ENCODE peak calls at places on chromosomes 4 and X, in six cellular contexts. One of them, this sample, is unnamed.

GRCh38 chr4:6263541-6264540 is 5.8 kb upstream of the WFS1 start:
- DNase-seq in upper lobe of left lung: peak; percentile 40
- DNase-seq in suprapubic skin: no peak
- DNase-seq in GM12878: no peak
- DNase-seq in sigmoid colon: no peak
- DNase-seq in HCT116: no peak
- DNase-seq in this sample: no peak

GRCh38 chrX:19616959-19617358 is 101.7 kb upstream of the MAP3K15 start:
- DNase-seq in GM12878: no peak
- DNase-seq in upper lobe of left lung: no peak
- DNase-seq in suprapubic skin: no peak
- DNase-seq in sigmoid colon: no peak
- DNase-seq in HCT116: no peak
- DNase-seq in this sample: no peak

GRCh38 chr4:130479020-130479419 is 1383.1 kb downstream of the C4orf33 start:
- DNase-seq in HCT116: no peak
- DNase-seq in GM12878: no peak
- DNase-seq in upper lobe of left lung: no peak
- DNase-seq in sigmoid colon: no peak
- DNase-seq in suprapubic skin: no peak
- DNase-seq in this sample: no peak

GRCh38 chrX:43741843-43742573 is 85.9 kb downstream of the MAOA start:
- DNase-seq in sigmoid colon: no peak
- DNase-seq in upper lobe of left lung: no peak
- DNase-seq in suprapubic skin: no peak
- DNase-seq in HCT116: no peak
- DNase-seq in GM12878: no peak
- DNase-seq in this sample: no peak

GRCh38 chr4:185567828-185568442 is 32.6 kb upstream of the PDLIM3 start:
- DNase-seq in HCT116: no peak
- DNase-seq in sigmoid colon: peak; percentile 89
- DNase-seq in upper lobe of left lung: peak; percentile 27
- DNase-seq in suprapubic skin: peak; percentile 80
- DNase-seq in GM12878: no peak
- DNase-seq in this sample: no peak

GRCh38 chr4:79258614-79259176 is 67.2 kb downstream of the NAA11 start:
- DNase-seq in sigmoid colon: no peak
- DNase-seq in HCT116: no peak
- DNase-seq in upper lobe of left lung: no peak
- DNase-seq in suprapubic skin: no peak
- DNase-seq in GM12878: no peak
- DNase-seq in this sample: no peak

GRCh38 chrX:8988456-8988855 is 45.5 kb downstream of the FAM9B start:
- DNase-seq in upper lobe of left lung: no peak
- DNase-seq in GM12878: no peak
- DNase-seq in HCT116: no peak
- DNase-seq in sigmoid colon: no peak
- DNase-seq in suprapubic skin: peak; percentile 64
- DNase-seq in this sample: no peak

GRCh38 chrX:149372861-149373260 is 132.2 kb downstream of the IDS start:
- DNase-seq in sigmoid colon: no peak
- DNase-seq in suprapubic skin: no peak
- DNase-seq in HCT116: no peak
- DNase-seq in GM12878: no peak
- DNase-seq in upper lobe of left lung: no peak
- DNase-seq in this sample: no peak

GRCh38 chr4:153233761-153234371 is 29.6 kb downstream of the TRIM2 start:
- DNase-seq in upper lobe of left lung: no peak
- DNase-seq in HCT116: peak; percentile 78
- DNase-seq in sigmoid colon: peak; percentile 72
- DNase-seq in suprapubic skin: no peak
- DNase-seq in GM12878: no peak
- DNase-seq in this sample: no peak

GRCh38 chr4:138761638-138762205 is 253.9 kb upstream of the NOCT start:
- DNase-seq in sigmoid colon: no peak
- DNase-seq in HCT116: no peak
- DNase-seq in upper lobe of left lung: no peak
- DNase-seq in suprapubic skin: no peak
- DNase-seq in GM12878: no peak
- DNase-seq in this sample: no peak

GRCh38 chrX:75887833-75888232 is 102.8 kb upstream of the MAGEE2 start:
- DNase-seq in GM12878: no peak
- DNase-seq in upper lobe of left lung: no peak
- DNase-seq in sigmoid colon: no peak
- DNase-seq in suprapubic skin: no peak
- DNase-seq in HCT116: no peak
- DNase-seq in this sample: no peak

GRCh38 chr4:150938873-150939499 is 76.1 kb downstream of the LRBA start:
- DNase-seq in GM12878: no peak
- DNase-seq in upper lobe of left lung: no peak
- DNase-seq in sigmoid colon: no peak
- DNase-seq in suprapubic skin: no peak
- DNase-seq in HCT116: no peak
- DNase-seq in this sample: no peak

GRCh38 chr4:138175337-138175794 is 66.8 kb downstream of the SLC7A11 start:
- DNase-seq in upper lobe of left lung: no peak
- DNase-seq in suprapubic skin: no peak
- DNase-seq in GM12878: no peak
- DNase-seq in sigmoid colon: no peak
- DNase-seq in HCT116: no peak
- DNase-seq in this sample: no peak

GRCh38 chr4:26420438-26420837 is 69.8 kb downstream of the CCKAR start:
- DNase-seq in sigmoid colon: no peak
- DNase-seq in GM12878: no peak
- DNase-seq in HCT116: no peak
- DNase-seq in upper lobe of left lung: no peak
- DNase-seq in suprapubic skin: no peak
- DNase-seq in this sample: no peak

GRCh38 chr4:185128272-185129119 is 14.6 kb upstream of the SLC25A4 start:
- DNase-seq in suprapubic skin: no peak
- DNase-seq in sigmoid colon: no peak
- DNase-seq in HCT116: no peak
- DNase-seq in GM12878: no peak
- DNase-seq in upper lobe of left lung: peak; percentile 88
- DNase-seq in this sample: no peak

GRCh38 chrX:40273356-40274050 is 175.7 kb upstream of the BCOR start:
- DNase-seq in suprapubic skin: no peak
- DNase-seq in HCT116: no peak
- DNase-seq in GM12878: no peak
- DNase-seq in upper lobe of left lung: no peak
- DNase-seq in sigmoid colon: peak; percentile 72
- DNase-seq in this sample: no peak

GRCh38 chr4:166252487-166253402 is 379.7 kb downstream of the TLL1 start:
- DNase-seq in sigmoid colon: no peak
- DNase-seq in upper lobe of left lung: no peak
- DNase-seq in GM12878: no peak
- DNase-seq in HCT116: peak; percentile 37
- DNase-seq in suprapubic skin: no peak
- DNase-seq in this sample: no peak

GRCh38 chr4:142528433-142528832 is 317.7 kb downstream of the INPP4B start:
- DNase-seq in suprapubic skin: no peak
- DNase-seq in upper lobe of left lung: no peak
- DNase-seq in sigmoid colon: no peak
- DNase-seq in HCT116: no peak
- DNase-seq in GM12878: no peak
- DNase-seq in this sample: no peak

GRCh38 chrX:107731831-107732502 is 43.6 kb downstream of the TSC22D3 start:
- DNase-seq in upper lobe of left lung: no peak
- DNase-seq in HCT116: peak; percentile 42
- DNase-seq in GM12878: no peak
- DNase-seq in suprapubic skin: peak; percentile 85
- DNase-seq in sigmoid colon: peak; percentile 97
- DNase-seq in this sample: no peak

GRCh38 chr4:77636902-77637301 is 31.3 kb downstream of the CXCL13 start:
- DNase-seq in HCT116: peak; percentile 7
- DNase-seq in GM12878: no peak
- DNase-seq in sigmoid colon: no peak
- DNase-seq in upper lobe of left lung: no peak
- DNase-seq in suprapubic skin: no peak
- DNase-seq in this sample: peak; percentile 52

GRCh38 chr4:85964298-85964697 is 395.6 kb downstream of the MAPK10 start:
- DNase-seq in sigmoid colon: no peak
- DNase-seq in GM12878: no peak
- DNase-seq in HCT116: no peak
- DNase-seq in suprapubic skin: no peak
- DNase-seq in upper lobe of left lung: no peak
- DNase-seq in this sample: no peak

GRCh38 chr4:61024610-61025009 is 175.5 kb upstream of the ADGRL3 start:
- DNase-seq in suprapubic skin: no peak
- DNase-seq in upper lobe of left lung: no peak
- DNase-seq in HCT116: no peak
- DNase-seq in sigmoid colon: no peak
- DNase-seq in GM12878: no peak
- DNase-seq in this sample: no peak

GRCh38 chr4:119627267-119628190 is 1.1 kb downstream of the PDE5A start:
- DNase-seq in sigmoid colon: peak; percentile 91
- DNase-seq in suprapubic skin: peak; percentile 71
- DNase-seq in HCT116: peak; percentile 19
- DNase-seq in GM12878: no peak
- DNase-seq in upper lobe of left lung: peak; percentile 94
- DNase-seq in this sample: no peak

GRCh38 chr4:119626420-119626819 is 2.2 kb downstream of the PDE5A start:
- DNase-seq in GM12878: no peak
- DNase-seq in upper lobe of left lung: no peak
- DNase-seq in HCT116: no peak
- DNase-seq in sigmoid colon: no peak
- DNase-seq in suprapubic skin: no peak
- DNase-seq in this sample: no peak

GRCh38 chr4:119629142-119629471 is 503 bp upstream of the PDE5A start:
- DNase-seq in HCT116: no peak
- DNase-seq in sigmoid colon: no peak
- DNase-seq in upper lobe of left lung: no peak
- DNase-seq in suprapubic skin: no peak
- DNase-seq in GM12878: no peak
- DNase-seq in this sample: no peak

GRCh38 chr4:119626943-119627266 is 1.7 kb downstream of the PDE5A start:
- DNase-seq in sigmoid colon: no peak
- DNase-seq in HCT116: no peak
- DNase-seq in suprapubic skin: no peak
- DNase-seq in GM12878: no peak
- DNase-seq in upper lobe of left lung: no peak
- DNase-seq in this sample: no peak

GRCh38 chr4:119628281-119629141 is at the start of gene PDE5A:
- DNase-seq in suprapubic skin: peak; percentile 81
- DNase-seq in sigmoid colon: peak; percentile 91
- DNase-seq in GM12878: no peak
- DNase-seq in upper lobe of left lung: peak; percentile 97
- DNase-seq in HCT116: peak; percentile 70
- DNase-seq in this sample: no peak
- TF ChIP-seq POLR2AphosphoS5 in suprapubic skin: no peak
- TF ChIP-seq POLR2AphosphoS5 in sigmoid colon: peak; percentile 25
- TF ChIP-seq POLR2AphosphoS5 in GM12878: no peak
- TF ChIP-seq POLR2AphosphoS5 in upper lobe of left lung: no peak
- TF ChIP-seq POLR2AphosphoS5 in HCT116: peak; percentile 30
- TF ChIP-seq POLR2AphosphoS5 in this sample: peak; percentile 73

GRCh38 chr4:121817701-121818100 is 6.0 kb downstream of the CCNA2 start:
- DNase-seq in upper lobe of left lung: no peak
- DNase-seq in GM12878: no peak
- DNase-seq in suprapubic skin: no peak
- DNase-seq in sigmoid colon: no peak
- DNase-seq in HCT116: no peak
- DNase-seq in this sample: no peak
- TF ChIP-seq POLR2AphosphoS5 in upper lobe of left lung: no peak
- TF ChIP-seq POLR2AphosphoS5 in GM12878: no peak
- TF ChIP-seq POLR2AphosphoS5 in suprapubic skin: no peak
- TF ChIP-seq POLR2AphosphoS5 in sigmoid colon: no peak
- TF ChIP-seq POLR2AphosphoS5 in HCT116: no peak
- TF ChIP-seq POLR2AphosphoS5 in this sample: no peak

DNA sequence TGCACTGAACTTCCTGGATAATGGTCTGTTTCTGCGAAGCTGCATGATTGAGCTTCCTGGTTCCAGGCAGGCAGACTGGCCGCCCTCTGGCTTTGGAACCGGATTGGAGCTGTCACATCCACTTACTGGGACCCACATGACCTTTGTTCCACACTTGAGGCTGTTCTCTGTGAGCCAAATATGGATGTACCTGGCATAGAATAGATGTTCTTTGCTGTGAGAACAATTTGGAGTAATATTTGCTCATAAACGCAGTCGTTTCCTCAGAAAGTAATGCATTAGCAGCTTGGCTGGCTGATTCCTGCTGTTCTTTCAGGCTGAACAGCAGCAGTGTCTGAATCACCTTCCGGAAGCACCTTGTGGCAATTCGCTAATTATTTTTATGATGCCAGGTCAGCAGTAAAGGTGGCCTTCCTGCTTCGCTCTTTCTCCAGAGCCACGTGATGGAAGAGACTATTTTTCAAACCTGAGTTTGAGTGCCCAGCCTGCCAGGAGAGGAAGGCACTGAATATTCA is 78.1 kb upstream of the BOD1L1 start:
- DNase-seq in sigmoid colon: no peak
- DNase-seq in HCT116: no peak
- DNase-seq in GM12878: no peak
- DNase-seq in suprapubic skin: peak; percentile 65
- DNase-seq in upper lobe of left lung: no peak
- DNase-seq in this sample: peak; percentile 10
- TF ChIP-seq POLR2AphosphoS5 in sigmoid colon: no peak
- TF ChIP-seq POLR2AphosphoS5 in HCT116: no peak
- TF ChIP-seq POLR2AphosphoS5 in GM12878: no peak
- TF ChIP-seq POLR2AphosphoS5 in suprapubic skin: no peak
- TF ChIP-seq POLR2AphosphoS5 in upper lobe of left lung: no peak
- TF ChIP-seq POLR2AphosphoS5 in this sample: no peak

GRCh38 chr4:168891086-168891485 is 119.0 kb downstream of the CBR4 start:
- DNase-seq in sigmoid colon: no peak
- DNase-seq in upper lobe of left lung: no peak
- DNase-seq in HCT116: no peak
- DNase-seq in GM12878: no peak
- DNase-seq in suprapubic skin: no peak
- DNase-seq in this sample: no peak

GRCh38 chr4:168893205-168893604 is 116.8 kb downstream of the CBR4 start:
- DNase-seq in suprapubic skin: no peak
- DNase-seq in HCT116: no peak
- DNase-seq in sigmoid colon: no peak
- DNase-seq in upper lobe of left lung: no peak
- DNase-seq in GM12878: no peak
- DNase-seq in this sample: no peak

GRCh38 chr4:168888715-168889215 is 121.3 kb downstream of the CBR4 start:
- DNase-seq in HCT116: no peak
- DNase-seq in upper lobe of left lung: no peak
- DNase-seq in suprapubic skin: no peak
- DNase-seq in sigmoid colon: no peak
- DNase-seq in GM12878: no peak
- DNase-seq in this sample: no peak

GRCh38 chr4:168892456-168892855 is 117.6 kb downstream of the CBR4 start:
- DNase-seq in HCT116: no peak
- DNase-seq in upper lobe of left lung: no peak
- DNase-seq in sigmoid colon: no peak
- DNase-seq in GM12878: no peak
- DNase-seq in suprapubic skin: no peak
- DNase-seq in this sample: no peak

DNA sequence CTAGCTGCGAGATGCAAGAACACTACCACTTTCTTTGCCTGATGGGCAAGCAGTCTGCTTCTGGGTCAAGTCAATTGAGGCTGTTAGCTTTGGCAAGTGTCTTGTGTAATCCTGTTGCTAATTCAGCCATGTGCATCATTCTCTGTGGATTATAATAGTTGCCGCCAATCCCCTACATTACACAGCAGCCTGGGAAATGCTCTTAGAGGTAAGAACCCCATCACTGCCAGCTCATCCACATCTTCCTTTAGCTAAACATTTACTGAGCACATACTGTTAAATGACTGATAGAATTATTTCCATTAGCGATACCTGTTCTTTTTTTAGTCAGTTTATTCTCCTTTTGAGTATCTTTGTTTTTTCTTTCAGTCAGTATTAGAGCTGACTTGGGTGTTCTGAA is 116.2 kb downstream of the CBR4 start:
- DNase-seq in GM12878: no peak
- DNase-seq in upper lobe of left lung: no peak
- DNase-seq in HCT116: no peak
- DNase-seq in sigmoid colon: no peak
- DNase-seq in suprapubic skin: no peak
- DNase-seq in this sample: no peak
- TF ChIP-seq POLR2AphosphoS5 in GM12878: no peak
- TF ChIP-seq POLR2AphosphoS5 in upper lobe of left lung: no peak
- TF ChIP-seq POLR2AphosphoS5 in HCT116: no peak
- TF ChIP-seq POLR2AphosphoS5 in sigmoid colon: no peak
- TF ChIP-seq POLR2AphosphoS5 in suprapubic skin: no peak
- TF ChIP-seq POLR2AphosphoS5 in this sample: no peak

This sample was measured in Panc1.